ENCODE peak calls at places on chromosomes 13 and 19, in five cellular contexts. P, Q, I, H and D are unnamed samples.

GRCh38 chr13:98410591-98410990 is 166.3 kb downstream of the STK24 start:
- DNase-seq in P (no peak), Q (no peak), I (no peak), H (no peak), D (no peak)

GRCh38 chr19:32877977-32878745 is 8.6 kb upstream of the SLC7A9 start:
- DNase-seq in P (no peak), Q (peak; percentile 33), I (no peak), H (no peak), D (no peak)

GRCh38 chr13:61664821-61665705 is 249.4 kb upstream of the PCDH20 start:
- DNase-seq in P (no peak), Q (no peak), I (no peak), H (no peak), D (no peak)

GRCh38 chr19:13588953-13589833 is 82.9 kb upstream of the CACNA1A start:
- DNase-seq in P (peak; percentile 61), Q (peak; percentile 86), I (peak; percentile 84), H (peak; percentile 80), D (no peak)

GRCh38 chr19:8638078-8638619 is 7.7 kb downstream of the NFILZ start:
- DNase-seq in P (no peak), Q (peak; percentile 67), I (no peak), H (peak; percentile 71), D (no peak)

GRCh38 chr13:109784590-109785140 is 1.7 kb downstream of the IRS2 start:
- DNase-seq in P (peak; percentile 72), Q (peak; percentile 91), I (peak; percentile 93), H (peak; percentile 85), D (no peak)

GRCh38 chr19:49442354-49442753 is 1.0 kb upstream of the SLC17A7 start:
- DNase-seq in P (no peak), Q (no peak), I (peak; percentile 67), H (no peak), D (no peak)

GRCh38 chr19:43532571-43532961 is 422 bp upstream of the ZNF575 start:
- DNase-seq in P (no peak), Q (peak; percentile 83), I (no peak), H (peak; percentile 76), D (no peak)

GRCh38 chr13:42873081-42873480 is 91.7 kb downstream of the FAM216B start:
- DNase-seq in P (no peak), Q (no peak), I (no peak), H (no peak), D (no peak)

GRCh38 chr13:80251403-80251802 is 89.5 kb downstream of the SPRY2 start:
- DNase-seq in P (no peak), Q (no peak), I (peak; percentile 1), H (no peak), D (no peak)

GRCh38 chr19:9945319-9945966 is 9.1 kb upstream of the OLFM2 start:
- DNase-seq in P (no peak), Q (peak; percentile 69), I (peak; percentile 31), H (peak; percentile 52), D (no peak)

GRCh38 chr13:41668130-41668757 is 210.9 kb downstream of the RGCC start:
- DNase-seq in P (peak; percentile 80), Q (no peak), I (peak; percentile 86), H (no peak), D (no peak)

GRCh38 chr19:13883665-13884064 is 6.7 kb downstream of the NANOS3 start:
- DNase-seq in P (no peak), Q (no peak), I (no peak), H (no peak), D (no peak)

GRCh38 chr13:54884645-54885044 is 1856.0 kb downstream of the OLFM4 start:
- DNase-seq in P (no peak), Q (no peak), I (no peak), H (no peak), D (no peak)

DNA sequence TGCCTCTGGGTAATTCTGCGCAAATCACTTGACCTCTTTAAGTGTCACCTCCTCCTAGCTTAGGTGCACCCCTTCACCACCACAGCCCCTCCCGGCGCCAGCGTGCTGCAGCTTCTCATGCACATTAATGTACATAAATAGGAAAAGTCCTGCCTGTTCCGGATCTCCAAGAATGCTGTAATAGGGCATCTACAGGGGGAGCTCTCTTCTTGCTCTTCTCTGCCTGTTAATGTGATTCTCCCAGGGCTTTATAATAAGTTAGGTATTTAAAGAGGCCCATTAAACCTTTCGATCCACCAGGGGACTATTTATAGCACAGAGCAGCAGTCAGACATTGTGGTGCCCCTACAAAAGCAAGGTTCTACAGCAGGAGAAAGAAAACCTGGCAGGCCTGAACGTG is 35.3 kb downstream of the SOX1 start:
- DNase-seq in P (no peak), Q (no peak), I (peak; percentile 28), H (no peak), D (no peak)
- TF ChIP-seq CTCF in P (no peak), Q (no peak), I (peak; percentile 47), H (no peak), D (peak; percentile 3)

DNA sequence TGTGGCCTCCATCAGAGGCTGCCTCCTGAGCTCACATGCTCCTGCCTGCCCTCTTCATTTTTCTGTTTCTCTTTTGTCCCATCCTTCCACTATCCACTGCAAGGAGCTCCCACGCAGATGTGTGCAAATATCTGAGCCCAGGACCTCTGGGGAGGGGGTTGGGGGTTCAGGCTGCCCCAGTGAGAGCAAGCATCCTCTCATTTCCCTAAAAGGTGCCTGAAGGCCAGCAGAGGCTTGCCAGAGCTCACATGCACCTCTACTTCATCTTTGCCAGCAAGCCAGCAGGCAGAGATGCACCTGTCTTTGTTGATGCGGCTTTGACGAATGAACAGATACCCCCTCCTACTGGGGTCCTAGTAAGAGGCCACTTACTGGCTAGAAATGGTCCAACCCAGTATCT is 128.8 kb downstream of the FGF9 start:
- DNase-seq in P (no peak), Q (no peak), I (no peak), H (no peak), D (no peak)
- TF ChIP-seq CTCF in P (no peak), Q (no peak), I (no peak), H (no peak), D (no peak)

GRCh38 chr19:932647-933552 is 7.1 kb downstream of the ARID3A start:
- DNase-seq in P (peak; percentile 77), Q (peak; percentile 77), I (peak; percentile 54), H (peak; percentile 75), D (no peak)
- TF ChIP-seq CTCF in P (no peak), Q (no peak), I (no peak), H (no peak), D (no peak)

GRCh38 chr19:19113040-19113541 is 25.2 kb downstream of the TMEM161A start:
- DNase-seq in P (no peak), Q (no peak), I (peak; percentile 64), H (no peak), D (no peak)
- TF ChIP-seq CTCF in P (no peak), Q (no peak), I (no peak), H (no peak), D (peak; percentile 30)

GRCh38 chr13:76667551-76667950 is 218.7 kb downstream of the KCTD12 start:
- DNase-seq in P (no peak), Q (no peak), I (no peak), H (no peak), D (no peak)
- TF ChIP-seq CTCF in P (no peak), Q (peak; percentile 37), I (no peak), H (peak; percentile 40), D (peak; percentile 57)

GRCh38 chr19:47022541-47023447 is 3.2 kb downstream of the NPAS1 start:
- DNase-seq in P (no peak), Q (no peak), I (peak; percentile 86), H (no peak), D (peak; percentile 67)
- TF ChIP-seq CTCF in P (no peak), Q (no peak), I (no peak), H (no peak), D (no peak)